ENCODE peak calls at places on chromosomes 4 and X, in six cellular contexts. Z, S, F, R, D and M are unnamed samples.

GRCh38 chr4:61380865-61381264 is 180.7 kb downstream of the ADGRL3 start:
- DNase-seq in S (no peak), F (no peak), Z (no peak), D (no peak), R (no peak), M (no peak)

GRCh38 chr4:168028568-168028967 is 63.8 kb upstream of the ANXA10 start:
- DNase-seq in F (peak; percentile 11), D (no peak), R (no peak), Z (no peak), S (peak; percentile 14), M (no peak)

GRCh38 chr4:181106410-181106809 is 1136.8 kb upstream of the TENM3 start:
- DNase-seq in R (no peak), D (no peak), Z (no peak), S (no peak), F (no peak), M (no peak)

GRCh38 chr4:10061650-10062415 is 40.5 kb upstream of the SLC2A9 start:
- DNase-seq in S (no peak), D (no peak), F (peak; percentile 20), R (no peak), Z (no peak), M (no peak)

GRCh38 chrX:10781847-10782530 is 161.6 kb upstream of the MID1 start:
- DNase-seq in Z (no peak), R (no peak), D (no peak), S (peak; percentile 61), F (no peak), M (no peak)

GRCh38 chr4:101292901-101293300 is 54.4 kb downstream of the PPP3CA start:
- DNase-seq in Z (no peak), R (no peak), S (no peak), D (no peak), F (peak; percentile 68), M (no peak)

GRCh38 chr4:185933078-185933581 is 121.1 kb upstream of the SORBS2 start:
- DNase-seq in Z (no peak), F (peak; percentile 10), D (no peak), S (no peak), R (no peak), M (peak; percentile 58)

GRCh38 chr4:77073106-77073858 is 2.5 kb downstream of the CCNI start:
- DNase-seq in S (peak; percentile 45), D (no peak), Z (no peak), F (peak; percentile 56), R (no peak), M (peak; percentile 59)

GRCh38 chrX:136219893-136220292 is 31.3 kb downstream of the MAP7D3 start:
- DNase-seq in R (no peak), F (no peak), D (no peak), S (peak; percentile 50), Z (no peak), M (no peak)

GRCh38 chrX:149248073-149248625 is 257.0 kb downstream of the IDS start:
- DNase-seq in F (no peak), S (no peak), D (no peak), Z (no peak), R (no peak), M (no peak)

GRCh38 chr4:139297001-139297410 is 4.3 kb upstream of the NAA15 start:
- DNase-seq in S (no peak), F (peak; percentile 54), D (no peak), Z (no peak), R (no peak), M (peak; percentile 57)

GRCh38 chrX:140141444-140142029 is 176.2 kb upstream of the CXorf66 start:
- DNase-seq in R (no peak), D (peak; percentile 55), S (peak; percentile 56), F (peak; percentile 31), Z (peak; percentile 43), M (peak; percentile 9)

GRCh38 chr4:149987777-149988410 is 90.4 kb upstream of the DCLK2 start:
- DNase-seq in Z (no peak), D (no peak), F (no peak), S (no peak), R (no peak), M (no peak)

GRCh38 chr4:69753666-69754065 is 6.8 kb downstream of the SULT1B1 start:
- DNase-seq in D (no peak), R (no peak), S (no peak), Z (no peak), F (peak; percentile 31), M (peak; percentile 35)

GRCh38 chr4:69760455-69760854 is at the start of gene SULT1B1:
- DNase-seq in F (peak; percentile 43), Z (no peak), D (no peak), S (no peak), R (no peak), M (peak; percentile 45)

GRCh38 chr4:69754926-69755580 is 5.4 kb downstream of the SULT1B1 start:
- DNase-seq in F (no peak), S (no peak), Z (no peak), R (no peak), D (no peak), M (no peak)

GRCh38 chr4:69759189-69759604 is 1.2 kb downstream of the SULT1B1 start:
- DNase-seq in S (no peak), R (no peak), F (no peak), Z (no peak), D (no peak), M (no peak)

GRCh38 chr4:69757464-69757863 is 3.0 kb downstream of the SULT1B1 start:
- DNase-seq in F (no peak), R (no peak), S (no peak), Z (no peak), D (no peak), M (no peak)
- H4K91ac ChIP-seq in F (no peak overlapping the region), R (no peak overlapping the region), S (no peak overlapping the region), Z (no peak overlapping the region), D (no peak overlapping the region), M (no peak overlapping the region)

DNA sequence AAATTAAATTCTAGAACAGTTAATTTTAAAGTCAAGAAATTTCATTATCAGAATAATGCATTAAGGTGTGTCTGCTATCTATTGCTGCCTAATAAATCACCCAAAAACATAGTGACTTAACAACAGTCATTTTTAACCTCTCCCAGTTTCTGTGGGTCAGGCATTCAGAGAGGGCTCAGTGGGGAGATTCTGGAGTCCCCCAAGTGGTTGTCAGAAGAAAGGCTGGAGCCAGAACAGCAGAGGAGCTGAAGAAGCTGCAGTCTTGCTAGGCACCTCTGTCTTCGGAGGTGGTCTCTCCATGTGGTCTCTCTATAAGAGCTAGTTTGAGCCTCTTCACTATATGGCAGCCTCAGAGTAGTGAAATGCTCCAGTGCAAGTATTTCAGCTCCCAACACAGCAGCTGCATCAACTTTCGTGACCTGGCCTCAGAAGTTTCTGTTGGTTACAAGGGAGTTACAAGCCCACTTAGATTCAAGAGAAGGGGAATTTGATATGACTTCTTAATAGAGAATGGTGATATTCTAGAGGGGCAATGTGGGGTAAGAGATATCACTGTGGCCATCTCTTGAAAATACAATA is 9.4 kb upstream of the HOPX start:
- DNase-seq in F (no peak), S (no peak), Z (no peak), D (no peak), R (no peak), M (no peak)
- H4K91ac ChIP-seq in F (no peak overlapping the region), S (no peak overlapping the region), Z (no peak overlapping the region), D (no peak overlapping the region), R (no peak overlapping the region), M (no peak overlapping the region)

DNA sequence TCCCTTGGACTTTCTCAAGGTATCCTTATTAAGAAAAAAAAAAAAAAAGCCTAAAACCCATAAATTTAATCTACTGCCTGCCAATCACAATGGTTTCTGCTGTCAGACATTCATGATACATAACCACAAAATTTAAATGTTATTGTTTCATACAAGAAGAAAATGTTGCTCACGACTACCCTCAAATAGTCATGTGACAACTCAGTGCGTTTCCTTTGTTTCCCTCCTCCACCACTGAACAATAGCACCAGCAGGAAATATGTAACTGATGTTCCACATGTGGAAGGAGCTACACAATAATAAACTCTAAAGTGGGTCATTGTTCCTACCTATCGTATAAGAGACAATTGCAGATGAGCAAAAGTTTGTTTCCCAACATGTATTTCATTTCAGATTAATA is 244.1 kb upstream of the EDNRA start:
- DNase-seq in R (no peak), Z (no peak), S (no peak), F (no peak), D (no peak), M (no peak)
- H4K91ac ChIP-seq in R (no peak overlapping the region), Z (no peak overlapping the region), S (no peak overlapping the region), F (no peak overlapping the region), D (no peak overlapping the region), M (no peak overlapping the region)

GRCh38 chr4:3365871-3366842 is 73.3 kb downstream of the RGS12 start:
- DNase-seq in D (peak; percentile 49), S (no peak), Z (no peak), F (no peak), R (no peak), M (no peak)

GRCh38 chr4:3363411-3364141 is 70.8 kb downstream of the RGS12 start:
- DNase-seq in F (no peak), Z (no peak), D (peak; percentile 48), R (no peak), S (no peak), M (no peak)

GRCh38 chr4:3364634-3365314 is 72.0 kb downstream of the RGS12 start:
- DNase-seq in Z (no peak), R (no peak), F (no peak), D (peak; percentile 43), S (no peak), M (no peak)

GRCh38 chr4:3364199-3364598 is 71.4 kb downstream of the RGS12 start:
- DNase-seq in D (peak; percentile 42), R (no peak), Z (no peak), S (no peak), F (no peak), M (no peak)

DNA sequence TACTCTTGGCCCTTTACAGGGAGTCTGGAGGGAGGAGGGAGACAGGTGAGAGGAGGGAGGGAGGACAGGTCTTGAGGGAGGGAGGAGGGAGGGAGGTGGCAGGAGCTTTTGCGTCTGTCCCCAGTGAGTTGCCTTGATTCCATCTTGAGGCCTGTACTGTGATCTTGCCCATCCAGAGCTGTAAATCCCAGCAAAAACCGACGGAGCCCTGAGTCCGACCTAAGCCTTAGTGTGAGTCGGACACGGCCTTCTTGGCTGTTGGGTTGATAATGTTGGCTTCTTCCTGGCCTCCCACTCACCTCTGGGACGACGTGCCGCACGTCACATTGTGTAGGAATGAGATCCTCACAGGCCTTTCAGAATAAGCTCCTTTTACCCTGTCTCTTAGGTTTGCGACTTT is 72.5 kb downstream of the RGS12 start:
- DNase-seq in S (no peak), Z (no peak), R (no peak), F (no peak), D (peak; percentile 41), M (no peak)
- H4K91ac ChIP-seq in S (no peak overlapping the region), Z (no peak overlapping the region), R (no peak overlapping the region), F (no peak overlapping the region), D (no peak overlapping the region), M (no peak overlapping the region)

DNA sequence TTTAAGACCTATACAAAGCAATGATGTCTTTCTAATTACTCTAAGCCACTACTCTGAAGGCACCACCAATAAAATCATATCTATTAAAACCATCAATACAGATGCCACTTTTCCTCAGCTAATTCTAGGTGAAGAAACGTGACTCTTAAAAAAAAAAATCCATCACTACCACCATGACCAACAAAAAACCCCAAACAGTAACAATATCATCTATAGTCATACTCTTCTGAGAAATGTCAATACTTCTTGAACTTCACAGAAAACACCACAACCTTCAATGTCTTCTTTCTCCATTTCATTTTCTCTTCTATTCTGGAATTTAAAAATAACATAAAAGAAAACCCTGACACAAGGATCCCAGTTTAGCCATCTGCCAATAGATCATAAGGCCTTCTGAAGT is 35.7 kb downstream of the CASK start:
- DNase-seq in D (no peak), R (no peak), Z (no peak), F (no peak), S (no peak), M (no peak)
- H4K91ac ChIP-seq in D (no peak overlapping the region), R (no peak overlapping the region), Z (no peak overlapping the region), F (no peak overlapping the region), S (no peak overlapping the region), M (no peak overlapping the region)